ENCODE peak calls at places on chromosomes 7 and 10, in nine cellular contexts. S is astrocyte of the spinal cord, W is progenitor cell of endocrine pancreas, P is cardiac muscle cell, G is ovary, R is tibial nerve, D is colonic mucosa, T is fibroblast of the aortic adventitia, N is stomach. O is an unnamed sample.

GRCh38 chr7:77759294-77759889 is 38.8 kb downstream of the TMEM60 start:
- DNase-seq in N (peak), D (peak), T (peak), W (peak), R (peak), S (peak), G (peak), P (peak), O (peak)

GRCh38 chr10:86967481-86967941 is 771 bp upstream of the ADIRF start:
- DNase-seq in T (no peak), S (no peak), P (no peak), D (peak), N (peak), G (peak), W (no peak), R (no peak), O (no peak)

GRCh38 chr10:51892965-51893658 is 193.7 kb upstream of the CSTF2T start:
- DNase-seq in N (no peak), D (no peak), R (no peak), W (no peak), G (peak), T (no peak), S (no peak), P (peak), O (peak)

GRCh38 chr10:116056445-116057293 is 216.3 kb downstream of the GFRA1 start:
- DNase-seq in R (no peak), N (no peak), W (no peak), P (no peak), D (no peak), S (no peak), T (no peak), G (peak), O (no peak)

GRCh38 chr10:49307921-49308320 is 9.0 kb downstream of the C10orf71 start:
- DNase-seq in R (no peak), W (no peak), G (no peak), N (no peak), T (no peak), P (no peak), S (no peak), D (no peak), O (no peak)

GRCh38 chr10:116848912-116849270 is 408 bp upstream of the ENO4 start:
- DNase-seq in R (no peak), P (no peak), S (no peak), G (no peak), N (no peak), T (no peak), W (peak), D (no peak), O (no peak)

GRCh38 chr7:90061077-90061476 is 93.2 kb upstream of the STEAP1 start:
- DNase-seq in G (no peak), T (no peak), S (no peak), N (no peak), W (no peak), P (no peak), D (no peak), R (no peak), O (no peak)

GRCh38 chr7:154680894-154681659 is 321.8 kb downstream of the PAXIP1 start:
- DNase-seq in D (no peak), N (no peak), G (no peak), S (no peak), R (no peak), P (no peak), W (no peak), T (no peak), O (no peak)

GRCh38 chr10:33215635-33216034 is 118.8 kb downstream of the NRP1 start:
- DNase-seq in P (peak), W (no peak), S (peak), T (peak), D (no peak), N (no peak), R (no peak), G (no peak), O (no peak)

GRCh38 chr7:53812135-53812534 is 730.0 kb upstream of the VSTM2A start:
- DNase-seq in D (no peak), T (no peak), W (no peak), S (no peak), R (no peak), N (no peak), G (no peak), P (no peak), O (no peak)

GRCh38 chr10:60208676-60209269 is 180.9 kb downstream of the ANK3 start:
- DNase-seq in T (peak), D (no peak), R (no peak), S (peak), W (no peak), N (no peak), P (peak), G (no peak), O (peak)

GRCh38 chr10:48608279-48608681 is 3.4 kb upstream of the ARHGAP22 start:
- DNase-seq in D (peak), P (peak), R (no peak), N (peak), W (peak), G (no peak), T (no peak), S (no peak), O (peak)

GRCh38 chr7:11775401-11775800 is 56.6 kb downstream of the THSD7A start:
- DNase-seq in G (no peak), R (no peak), D (no peak), S (no peak), T (no peak), W (no peak), N (no peak), P (no peak), O (no peak)

GRCh38 chr10:67864560-67865371 is 19.7 kb upstream of the SIRT1 start:
- DNase-seq in G (no peak), N (no peak), D (no peak), R (no peak), P (no peak), S (no peak), W (no peak), T (no peak), O (no peak)

GRCh38 chr10:67875340-67876238 is 8.9 kb upstream of the SIRT1 start:
- DNase-seq in N (no peak), P (no peak), D (no peak), T (no peak), W (no peak), S (no peak), R (no peak), G (no peak), O (no peak)

GRCh38 chr10:67868132-67868531 is 16.3 kb upstream of the SIRT1 start:
- DNase-seq in D (no peak), P (no peak), R (no peak), S (no peak), N (no peak), G (no peak), W (no peak), T (no peak), O (no peak)

GRCh38 chr10:67869996-67870395 is 14.5 kb upstream of the SIRT1 start:
- DNase-seq in T (no peak), P (no peak), N (no peak), D (no peak), G (no peak), W (no peak), S (no peak), R (no peak), O (no peak)
- TF ChIP-seq CTCF in T (no peak), P (no peak), N (no peak), D (no peak), G (no peak), W (no peak), S (no peak), R (no peak), O (no peak)

GRCh38 chr10:70404036-70404905 is at the start of gene EIF4EBP2:
- DNase-seq in N (peak), R (peak), S (peak), G (peak), P (peak), W (peak), T (peak), D (peak), O (peak)
- TF ChIP-seq CTCF in N (no peak), R (peak), S (no peak), G (no peak), P (no peak), W (no peak), T (no peak), D (no peak), O (no peak)

GRCh38 chr7:106290319-106290718 is 5.5 kb upstream of the NAMPT start:
- DNase-seq in R (no peak), S (no peak), G (no peak), N (no peak), T (no peak), W (no peak), P (no peak), D (peak), O (no peak)

GRCh38 chr7:106289848-106290247 is 5.1 kb upstream of the NAMPT start:
- DNase-seq in S (no peak), N (no peak), G (no peak), R (no peak), P (no peak), D (no peak), T (no peak), W (no peak), O (no peak)

GRCh38 chr7:106291247-106291646 is 6.5 kb upstream of the NAMPT start:
- DNase-seq in W (no peak), G (no peak), D (no peak), S (no peak), N (no peak), T (no peak), P (no peak), R (no peak), O (no peak)

GRCh38 chr7:106294334-106294733 is 9.6 kb upstream of the NAMPT start:
- DNase-seq in S (no peak), G (no peak), R (no peak), D (no peak), P (no peak), W (no peak), N (no peak), T (no peak), O (no peak)
- TF ChIP-seq CTCF in S (peak), G (no peak), R (no peak), D (no peak), P (no peak), W (no peak), N (no peak), T (peak), O (no peak)

GRCh38 chr10:102713814-102714620 is at the start of gene ARL3:
- DNase-seq in T (peak), S (peak), P (peak), D (peak), G (peak), R (peak), N (peak), W (peak), O (peak)
- TF ChIP-seq CTCF in T (no peak), S (no peak), P (peak), D (peak), G (peak), R (peak), N (no peak), W (peak), O (peak)

GRCh38 chr7:151408839-151409554 is 841 bp downstream of the WDR86 start:
- DNase-seq in R (peak), G (no peak), D (no peak), S (no peak), T (no peak), W (no peak), P (peak), N (no peak), O (peak)
- TF ChIP-seq CTCF in R (no peak), G (no peak), D (no peak), S (no peak), T (no peak), W (no peak), P (no peak), N (no peak), O (no peak)

GRCh38 chr10:11138634-11139033 is 121.0 kb downstream of the CELF2 start:
- DNase-seq in R (no peak), G (no peak), P (no peak), D (no peak), T (no peak), S (no peak), W (no peak), N (no peak), O (no peak)
- TF ChIP-seq CTCF in R (no peak), G (no peak), P (no peak), D (no peak), T (no peak), S (no peak), W (no peak), N (no peak), O (no peak)

GRCh38 chr10:102641880-102642552 is 2.3 kb upstream of the TRIM8 start:
- DNase-seq in P (peak), R (peak), W (peak), G (peak), D (peak), S (peak), N (peak), T (peak), O (peak)

GRCh38 chr10:102644066-102644645 is at the start of gene TRIM8:
- DNase-seq in T (no peak), S (peak), W (peak), D (peak), R (no peak), P (peak), N (peak), G (peak), O (peak)

GRCh38 chr10:102641398-102641797 is 2.9 kb upstream of the TRIM8 start:
- DNase-seq in P (no peak), R (no peak), T (no peak), W (no peak), G (no peak), S (no peak), D (no peak), N (no peak), O (no peak)

GRCh38 chr10:102643346-102644065 is 773 bp upstream of the TRIM8 start:
- DNase-seq in N (peak), P (peak), D (peak), T (peak), G (peak), R (no peak), S (peak), W (peak), O (peak)

DNA sequence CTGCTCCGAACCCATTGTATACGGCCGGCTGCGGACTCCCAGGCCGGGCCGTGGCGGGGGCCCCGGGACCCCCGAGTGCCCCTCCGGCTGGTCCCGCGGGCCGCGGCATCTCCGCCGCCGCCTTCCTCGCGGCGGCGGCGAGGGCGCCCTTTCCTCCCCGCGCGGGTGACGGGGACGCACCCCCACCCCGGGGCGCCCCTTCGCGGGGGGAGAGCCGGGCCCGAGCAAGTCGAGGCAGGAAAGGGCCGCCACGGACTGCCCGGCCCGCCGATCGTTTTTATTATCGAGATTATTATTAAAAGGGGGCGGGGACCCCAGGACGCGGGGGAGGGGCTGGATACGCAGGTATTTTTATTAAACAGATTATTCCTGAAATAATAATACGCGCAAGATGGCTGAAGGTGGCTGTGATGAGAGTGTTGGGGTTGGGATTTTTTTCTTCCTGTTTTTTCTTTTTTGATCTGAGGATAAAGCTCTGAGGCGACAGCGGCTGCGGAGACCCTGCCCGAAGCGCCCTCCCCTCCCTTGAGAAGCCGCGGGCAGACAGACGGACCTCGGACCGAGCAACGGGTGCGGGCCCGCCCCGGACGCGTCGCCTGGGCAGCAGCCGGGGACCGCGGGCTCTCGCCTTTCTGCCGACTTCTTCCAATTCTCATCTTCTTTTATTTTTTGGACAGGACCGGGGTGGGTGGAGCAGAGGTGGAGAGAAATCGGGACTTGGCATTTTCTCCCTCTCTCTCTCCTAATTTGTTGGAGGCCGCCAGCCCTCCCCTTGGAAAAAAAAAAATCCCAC is 1.5 kb upstream of the TRIM8 start:
- DNase-seq in W (peak), N (peak), P (peak), D (peak), S (peak), T (peak), R (peak), G (peak), O (peak)
- TF ChIP-seq CTCF in W (no peak), N (no peak), P (no peak), D (no peak), S (no peak), T (no peak), R (peak), G (peak), O (no peak)